ENCODE peak calls at places on chromosomes 12 and 14, in four cellular contexts. G is A673, U is cardiac muscle cell, Y is D341Med. V is an unnamed sample.

GRCh38 chr12:89461190-89461589 is 63.4 kb downstream of the GALNT4 start:
- DNase-seq in G (peak; percentile 59), U (no peak), Y (no peak), V (no peak)

GRCh38 chr14:87687338-87687876 is 305.6 kb downstream of the GALC start:
- DNase-seq in G (no peak), U (no peak), Y (no peak), V (no peak)

GRCh38 chr14:67641902-67642749 is 22.4 kb downstream of the ARG2 start:
- DNase-seq in G (no peak), U (no peak), Y (no peak), V (no peak)

GRCh38 chr14:50395448-50395847 is 1.2 kb downstream of the CDKL1 start:
- DNase-seq in G (peak; percentile 7), U (no peak), Y (no peak), V (no peak)

GRCh38 chr12:108307006-108307405 is 32.1 kb downstream of the CMKLR1 start:
- DNase-seq in G (no peak), U (no peak), Y (no peak), V (peak; percentile 29)

GRCh38 chr14:100862277-100862676 is 36.4 kb downstream of the MEG3 start:
- DNase-seq in G (no peak), U (no peak), Y (no peak), V (no peak)

GRCh38 chr12:118050972-118051910 is 9.7 kb downstream of the WSB2 start:
- DNase-seq in G (no peak), U (no peak), Y (no peak), V (no peak)

GRCh38 chr14:25444381-25444780 is 394.4 kb upstream of the STXBP6 start:
- DNase-seq in G (no peak), U (no peak), Y (no peak), V (no peak)

GRCh38 chr12:89707992-89708792 is 446 bp downstream of the ATP2B1 start:
- DNase-seq in G (peak; percentile 28), U (no peak), Y (peak; percentile 56), V (peak; percentile 57)

GRCh38 chr12:21656931-21657335 is 709 bp downstream of the LDHB start:
- DNase-seq in G (peak; percentile 55), U (peak; percentile 53), Y (peak; percentile 52), V (peak; percentile 73)

GRCh38 chr14:50801706-50802105 is 29.3 kb downstream of the NIN start:
- DNase-seq in G (no peak), U (no peak), Y (no peak), V (no peak)

GRCh38 chr14:54325766-54326165 is 71.0 kb upstream of the CDKN3 start:
- DNase-seq in G (no peak), U (no peak), Y (no peak), V (no peak)

GRCh38 chr12:64102339-64102738 is 119.8 kb downstream of the KICS2 start:
- DNase-seq in G (no peak), U (no peak), Y (no peak), V (no peak)

GRCh38 chr14:23604675-23605170 is 26.1 kb upstream of the JPH4 start:
- DNase-seq in G (no peak), U (no peak), Y (no peak), V (no peak)

GRCh38 chr12:122139266-122139665 is 34.8 kb downstream of the IL31 start:
- DNase-seq in G (no peak), U (no peak), Y (no peak), V (no peak)

GRCh38 chr14:69066396-69067171 is 86.3 kb downstream of the DCAF5 start:
- DNase-seq in G (no peak), U (no peak), Y (no peak), V (no peak)

GRCh38 chr12:47811581-47812484 is 7.9 kb downstream of the HDAC7 start:
- DNase-seq in G (no peak), U (no peak), Y (no peak), V (no peak)

GRCh38 chr14:22598896-22599244 is 770 bp downstream of the ABHD4 start:
- DNase-seq in G (peak; percentile 41), U (peak; percentile 17), Y (no peak), V (peak; percentile 28)

GRCh38 chr14:23301969-23302289 is 730 bp downstream of the PPP1R3E start:
- DNase-seq in G (no peak), U (no peak), Y (no peak), V (no peak)

GRCh38 chr14:94545131-94545841 is 16.0 kb upstream of the SERPINA4 start:
- DNase-seq in G (no peak), U (no peak), Y (no peak), V (no peak)

GRCh38 chr14:31419179-31420012 is 954 bp downstream of the HEATR5A start:
- DNase-seq in G (peak; percentile 27), U (no peak), Y (no peak), V (peak; percentile 20)

GRCh38 chr12:117100251-117100650 is 1.0 kb upstream of the TESC start:
- DNase-seq in G (no peak), U (peak; percentile 57), Y (no peak), V (peak; percentile 16)

GRCh38 chr14:24813089-24813815 is 179.3 kb upstream of the GZMB start:
- DNase-seq in G (no peak), U (no peak), Y (no peak), V (no peak)

GRCh38 chr12:16325426-16325825 is 22.0 kb upstream of the MGST1 start:
- DNase-seq in G (no peak), U (no peak), Y (no peak), V (no peak)

GRCh38 chr12:78403136-78403535 is 461.4 kb upstream of the SYT1 start:
- DNase-seq in G (no peak), U (no peak), Y (no peak), V (peak; percentile 31)

GRCh38 chr12:5428332-5429221 is 3.3 kb upstream of the NTF3 start:
- DNase-seq in G (no peak), U (peak; percentile 62), Y (peak; percentile 55), V (peak; percentile 76)

GRCh38 chr12:84375472-84375871 is 537.1 kb downstream of the SLC6A15 start:
- DNase-seq in G (no peak), U (no peak), Y (no peak), V (no peak)

GRCh38 chr12:7495136-7495535 is 8.4 kb downstream of the CD163 start:
- DNase-seq in G (no peak), U (no peak), Y (no peak), V (no peak)